ENCODE peak calls at places on chromosomes 16 and 17, in four cellular contexts. Z is CD8-positive, alpha-beta memory T cell; M is AG09319; R is stimulated activated CD8-positive, alpha-beta memory T cell treated with anti-CD3 and anti-CD28 coated beads, Interleukin-4, amount 100 ng/mL, for 48 hours. K is an unnamed sample.

GRCh38 chr17:35735036-35735805 is 3.8 kb downstream of the RASL10B start:
- DNase-seq in Z (no peak), M (no peak), R (no peak), K (no peak)

GRCh38 chr16:56626685-56627084 is 1.1 kb downstream of the MT1E start:
- DNase-seq in Z (no peak), M (no peak), R (no peak), K (no peak)

GRCh38 chr17:45293413-45294211 is 23.2 kb downstream of the MAP3K14 start:
- DNase-seq in Z (no peak), M (peak; percentile 70), R (peak; percentile 49), K (peak; percentile 89)

GRCh38 chr17:32518856-32519768 is 32.3 kb downstream of the CDK5R1 start:
- DNase-seq in Z (peak; percentile 67), M (no peak), R (peak; percentile 80), K (no peak)

GRCh38 chr17:70323269-70323668 is 153.9 kb downstream of the KCNJ2 start:
- DNase-seq in Z (no peak), M (no peak), R (no peak), K (no peak)

GRCh38 chr17:17683710-17684365 is 2.6 kb downstream of the RAI1 start:
- DNase-seq in Z (no peak), M (no peak), R (no peak), K (no peak)

GRCh38 chr16:69904495-69905170 is 46.5 kb upstream of the CLEC18A start:
- DNase-seq in Z (no peak), M (no peak), R (no peak), K (no peak)

GRCh38 chr16:535446-536405 is 8.2 kb downstream of the CAPN15 start:
- DNase-seq in Z (no peak), M (no peak), R (peak; percentile 37), K (no peak)

GRCh38 chr17:80413771-80414507 is 1.0 kb upstream of the ENDOV start:
- DNase-seq in Z (no peak), M (no peak), R (no peak), K (no peak)

GRCh38 chr17:82745524-82745923 is 6.3 kb upstream of the TBCD start:
- DNase-seq in Z (no peak), M (no peak), R (no peak), K (no peak)

GRCh38 chr16:83214671-83215070 is 587.9 kb downstream of the CDH13 start:
- DNase-seq in Z (no peak), M (no peak), R (no peak), K (no peak)

GRCh38 chr17:17568772-17569195 is 22.7 kb downstream of the PEMT start:
- DNase-seq in Z (peak; percentile 46), M (no peak), R (peak; percentile 89), K (no peak)

GRCh38 chr16:424623-425081 is 797 bp upstream of the RAB11FIP3 start:
- DNase-seq in Z (no peak), M (no peak), R (no peak), K (no peak)

GRCh38 chr16:29811170-29811895 is 660 bp upstream of the PRRT2 start:
- DNase-seq in Z (peak; percentile 58), M (peak; percentile 94), R (peak; percentile 88), K (peak; percentile 93)

GRCh38 chr16:8908779-8909468 is 26.8 kb downstream of the LITAFD start:
- DNase-seq in Z (no peak), M (no peak), R (no peak), K (no peak)

GRCh38 chr17:2926019-2926650 is 129.9 kb downstream of the RAP1GAP2 start:
- DNase-seq in Z (no peak), M (peak; percentile 36), R (no peak), K (peak; percentile 55)

GRCh38 chr17:8393470-8394231 is 4.0 kb downstream of the RNF222 start:
- DNase-seq in Z (no peak), M (no peak), R (no peak), K (no peak)

GRCh38 chr16:25141648-25142047 is 30.1 kb downstream of the LCMT1 start:
- DNase-seq in Z (no peak), M (no peak), R (no peak), K (no peak)

GRCh38 chr16:27802664-27803450 is 252.9 kb downstream of the KATNIP start:
- DNase-seq in Z (no peak), M (no peak), R (no peak), K (no peak)

GRCh38 chr16:77327717-77328116 is 107.1 kb downstream of the ADAMTS18 start:
- DNase-seq in Z (no peak), M (no peak), R (no peak), K (no peak)

GRCh38 chr17:8563024-8563776 is 67.3 kb downstream of the MYH10 start:
- DNase-seq in Z (no peak), M (no peak), R (no peak), K (no peak)

GRCh38 chr17:16272111-16272510 is 55.1 kb downstream of the PIGL start:
- DNase-seq in Z (no peak), M (no peak), R (no peak), K (no peak)

GRCh38 chr16:85415196-85415988 is 197.7 kb upstream of the GSE1 start:
- DNase-seq in Z (peak; percentile 0), M (no peak), R (no peak), K (no peak)

GRCh38 chr17:21379080-21379711 is 3.0 kb downstream of the KCNJ12 start:
- DNase-seq in Z (no peak), M (no peak), R (no peak), K (no peak)

GRCh38 chr16:65415460-65415859 is 293.6 kb upstream of the CDH11 start:
- DNase-seq in Z (no peak), M (no peak), R (no peak), K (peak; percentile 35)